ENCODE peak calls at places on chromosomes 1 and 21, in seven cellular contexts. A is neuronal stem cell, L is ovary, J is aorta, H is fibroblast of lung, R is brain microvascular endothelial cell, I is tibial artery. Y is an unnamed sample.
A peak's percentile ranks its signal among the peaks of the same experiment; 100 is the strongest.

GRCh38 chr1:118043624-118044023 is 114.1 kb downstream of the WDR3 start:
- DNase-seq in A (no peak), L (no peak), J (no peak), H (no peak), R (no peak), I (no peak), Y (no peak)

GRCh38 chr1:31354266-31354665 is 18.6 kb downstream of the FABP3 start:
- DNase-seq in A (no peak), L (no peak), J (no peak), H (peak; percentile 21), R (peak; percentile 24), I (no peak), Y (no peak)

GRCh38 chr1:94327001-94327685 is 89.8 kb upstream of the ARHGAP29 start:
- DNase-seq in A (peak; percentile 31), L (peak; percentile 39), J (peak; percentile 69), H (peak; percentile 77), R (peak; percentile 74), I (no peak), Y (no peak)

GRCh38 chr1:108120163-108120562 is 80.0 kb downstream of the SLC25A24 start:
- DNase-seq in A (no peak), L (no peak), J (no peak), H (no peak), R (no peak), I (no peak), Y (no peak)

GRCh38 chr1:177341773-177342172 is 171.0 kb downstream of the BRINP2 start:
- DNase-seq in A (no peak), L (no peak), J (no peak), H (no peak), R (no peak), I (no peak), Y (no peak)

GRCh38 chr21:27372381-27372780 is 405.5 kb upstream of the ADAMTS5 start:
- DNase-seq in A (no peak), L (no peak), J (no peak), H (peak; percentile 14), R (no peak), I (no peak), Y (no peak)

GRCh38 chr1:75134656-75134938 is 409 bp downstream of the LHX8 start:
- DNase-seq in A (no peak), L (no peak), J (no peak), H (no peak), R (no peak), I (no peak), Y (no peak)

GRCh38 chr1:57623039-57623790 is 199.4 kb upstream of the DAB1 start:
- DNase-seq in A (no peak), L (peak; percentile 34), J (no peak), H (no peak), R (no peak), I (no peak), Y (no peak)

GRCh38 chr1:156090138-156090821 is 8.0 kb upstream of the MEX3A start:
- DNase-seq in A (no peak), L (no peak), J (no peak), H (no peak), R (no peak), I (no peak), Y (no peak)

DNA sequence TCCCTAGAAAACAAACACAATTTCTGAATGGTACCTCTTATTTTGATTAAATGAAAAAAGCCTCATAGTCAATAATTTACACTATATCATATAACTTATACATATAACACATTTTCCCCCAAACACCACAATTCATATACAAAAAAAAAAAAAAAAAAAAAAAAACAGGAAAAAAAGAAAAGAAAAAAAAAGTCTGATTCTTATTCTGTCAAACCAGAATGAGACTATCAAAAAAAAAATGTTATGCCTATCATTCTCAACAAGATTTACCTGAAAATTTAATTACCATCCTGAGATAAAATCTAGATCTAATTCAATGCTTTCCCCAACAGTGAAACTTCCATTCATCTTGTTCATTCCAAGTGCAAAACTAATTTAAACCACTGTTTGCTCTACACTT is 86.8 kb downstream of the PCNX2 start:
- DNase-seq in A (no peak), L (no peak), J (no peak), H (no peak), R (no peak), I (no peak), Y (no peak)
- H3K36me3 ChIP-seq in A (peaks cover 10% of the 10 kb centered on the region), L (no peaks in the 10 kb centered on the region), J (no peaks in the 10 kb centered on the region), H (peaks cover 1% of the 10 kb centered on the region), R (no peaks in the 10 kb centered on the region), I (no peaks in the 10 kb centered on the region), Y (peaks cover 17% of the 10 kb centered on the region)

GRCh38 chr1:192949783-192950182 is 109.4 kb downstream of the UCHL5 start:
- DNase-seq in A (no peak), L (no peak), J (no peak), H (no peak), R (no peak), I (no peak), Y (no peak)
- H3K36me3 ChIP-seq in A (no peaks in the 10 kb centered on the region), L (no peaks in the 10 kb centered on the region), J (no peaks in the 10 kb centered on the region), H (no peaks in the 10 kb centered on the region), R (no peaks in the 10 kb centered on the region), I (no peaks in the 10 kb centered on the region), Y (no peaks in the 10 kb centered on the region)

DNA sequence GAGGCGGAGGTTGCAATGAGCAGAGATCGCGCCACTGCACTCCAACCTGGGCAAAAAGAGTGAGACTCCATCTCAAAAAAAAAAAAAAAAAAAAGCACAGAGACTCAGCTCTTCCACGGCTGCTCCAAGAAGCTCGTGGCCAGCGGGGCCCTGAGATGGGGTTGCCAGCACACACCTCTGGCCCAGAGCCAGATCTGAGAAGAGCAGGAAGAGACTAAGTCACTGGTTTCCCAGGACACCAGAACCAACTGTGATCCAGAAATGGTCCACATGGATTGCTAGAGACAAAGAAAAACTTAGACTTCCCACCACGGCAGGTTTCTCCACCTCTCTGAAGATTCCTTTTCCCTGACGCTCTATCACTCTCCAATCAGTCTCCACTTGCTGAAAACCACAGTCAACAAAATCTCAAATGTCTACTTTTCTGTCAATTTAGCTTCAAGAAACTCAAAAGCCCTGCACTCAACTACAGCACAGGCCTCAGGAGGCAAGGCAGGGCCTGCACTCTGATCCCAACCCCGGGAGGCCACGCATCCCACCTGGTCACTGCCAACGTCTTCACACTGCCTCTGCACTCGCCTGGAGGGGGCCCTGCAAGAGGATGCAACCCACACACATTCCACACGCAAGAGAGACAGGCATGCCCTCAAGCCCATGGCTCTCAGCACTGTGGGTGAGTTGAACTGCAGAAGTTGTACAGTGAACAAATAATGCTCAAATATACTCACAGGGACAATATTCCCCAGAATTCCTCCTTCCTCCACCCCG is 79.0 kb downstream of the NPHP4 start:
- DNase-seq in A (no peak), L (no peak), J (no peak), H (peak; percentile 47), R (no peak), I (peak; percentile 17), Y (peak; percentile 32)
- H3K36me3 ChIP-seq in A (no peaks in the 10 kb centered on the region), L (no peaks in the 10 kb centered on the region), J (no peaks in the 10 kb centered on the region), H (no peaks in the 10 kb centered on the region), R (no peaks in the 10 kb centered on the region), I (no peaks in the 10 kb centered on the region), Y (peaks cover 17% of the 10 kb centered on the region)

GRCh38 chr1:234616644-234617043 is 6.7 kb upstream of the IRF2BP2 start:
- DNase-seq in A (no peak), L (no peak), J (no peak), H (peak; percentile 76), R (no peak), I (no peak), Y (no peak)
- H3K36me3 ChIP-seq in A (no peaks in the 10 kb centered on the region), L (no peaks in the 10 kb centered on the region), J (no peaks in the 10 kb centered on the region), H (no peaks in the 10 kb centered on the region), R (no peaks in the 10 kb centered on the region), I (no peaks in the 10 kb centered on the region), Y (no peaks in the 10 kb centered on the region)

DNA sequence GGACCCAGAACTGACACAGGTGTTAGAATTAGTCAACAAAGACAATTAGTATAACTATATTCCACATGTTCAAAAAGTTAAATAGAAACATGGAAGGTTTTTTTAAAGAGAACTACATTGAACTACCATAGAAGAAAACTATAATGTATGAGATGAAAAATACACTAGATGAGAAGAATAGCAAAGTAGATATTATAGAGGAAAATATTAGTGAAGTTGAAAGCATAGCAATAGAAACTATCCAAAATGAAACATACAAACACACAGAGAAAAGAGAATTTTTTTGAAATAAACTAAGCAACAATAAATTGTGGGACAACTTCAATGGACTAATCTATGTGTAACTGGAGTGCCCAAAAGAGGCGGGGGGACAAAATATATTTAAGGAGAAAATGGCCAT is 8.0 kb upstream of the HEATR1 start:
- DNase-seq in A (no peak), L (no peak), J (no peak), H (no peak), R (no peak), I (no peak), Y (no peak)
- H3K36me3 ChIP-seq in A (no peaks in the 10 kb centered on the region), L (no peaks in the 10 kb centered on the region), J (no peaks in the 10 kb centered on the region), H (no peaks in the 10 kb centered on the region), R (no peaks in the 10 kb centered on the region), I (no peaks in the 10 kb centered on the region), Y (no peaks in the 10 kb centered on the region)